ENCODE peak calls at places on chromosomes 16 and 17, in six cellular contexts. O is heart right ventricle, G is K562, Q is stomach, I is ovary, H is transverse colon. K is an unnamed sample.

GRCh38 chr16:49441366-49441780 is 67.8 kb downstream of the C16orf78 start:
- DNase-seq in H (peak; percentile 76), I (peak; percentile 34), Q (peak; percentile 47), G (no peak), O (peak; percentile 41), K (peak; percentile 54)

GRCh38 chr16:30491744-30492308 is 19.3 kb downstream of the ITGAL start:
- DNase-seq in H (peak; percentile 24), I (no peak), G (peak; percentile 53), O (no peak), Q (no peak), K (peak; percentile 48)

GRCh38 chr17:4144411-4144747 is 1.4 kb downstream of the CYB5D2 start:
- DNase-seq in Q (no peak), H (no peak), I (no peak), O (no peak), G (no peak), K (peak; percentile 91)

GRCh38 chr17:73820686-73821448 is 176.6 kb upstream of the SDK2 start:
- DNase-seq in Q (peak; percentile 33), H (peak; percentile 23), G (peak; percentile 15), I (no peak), O (no peak), K (peak; percentile 22)

GRCh38 chr16:1941162-1941923 is 1.7 kb downstream of the MSRB1 start:
- DNase-seq in Q (no peak), H (no peak), O (no peak), I (no peak), G (peak; percentile 66), K (no peak)

GRCh38 chr16:48384982-48385271 is 286 bp downstream of the SIAH1 start:
- DNase-seq in H (no peak), G (no peak), O (no peak), Q (no peak), I (no peak), K (no peak)

GRCh38 chr16:11742041-11742535 is 569 bp downstream of the TXNDC11 start:
- DNase-seq in G (peak; percentile 72), H (peak; percentile 67), I (peak; percentile 61), O (peak; percentile 52), Q (peak; percentile 58), K (peak; percentile 59)

GRCh38 chr17:16354585-16354984 is 1.3 kb upstream of the CENPV start:
- DNase-seq in I (no peak), G (no peak), Q (no peak), O (no peak), H (no peak), K (no peak)

GRCh38 chr17:83143817-83144231 is 64.4 kb downstream of the METRNL start:
- DNase-seq in G (no peak), Q (no peak), I (no peak), O (no peak), H (no peak), K (no peak)

GRCh38 chr17:4436381-4436780 is 2.6 kb downstream of the SPNS3 start:
- DNase-seq in I (no peak), H (no peak), O (no peak), Q (no peak), G (no peak), K (no peak)

GRCh38 chr17:63431939-63432804 is 13.9 kb downstream of the CYB561 start:
- DNase-seq in H (peak; percentile 40), I (no peak), Q (no peak), G (peak; percentile 90), O (no peak), K (peak; percentile 83)

GRCh38 chr16:61820398-61820797 is 215.8 kb downstream of the CDH8 start:
- DNase-seq in H (no peak), G (no peak), Q (no peak), O (no peak), I (no peak), K (no peak)

GRCh38 chr16:83215417-83216001 is 588.7 kb downstream of the CDH13 start:
- DNase-seq in H (peak; percentile 37), G (peak; percentile 83), Q (peak; percentile 39), I (no peak), O (peak; percentile 18), K (peak; percentile 53)

GRCh38 chr17:4599505-4600281 is 15.4 kb downstream of the SMTNL2 start:
- DNase-seq in G (peak; percentile 31), Q (no peak), H (no peak), I (peak; percentile 86), O (peak; percentile 71), K (no peak)

GRCh38 chr17:67027031-67027628 is 17.2 kb upstream of the CACNG1 start:
- DNase-seq in I (no peak), G (no peak), Q (no peak), H (no peak), O (peak; percentile 48), K (no peak)

GRCh38 chr17:36721560-36722120 is 120.3 kb downstream of the MRM1 start:
- DNase-seq in O (no peak), H (no peak), Q (no peak), G (no peak), I (no peak), K (no peak)

GRCh38 chr17:41792835-41793748 is 6.6 kb upstream of the JUP start:
- DNase-seq in H (peak; percentile 81), I (peak; percentile 61), O (peak; percentile 60), G (peak; percentile 81), Q (peak; percentile 83), K (peak; percentile 91)

GRCh38 chr16:87576191-87576590 is 26.1 kb upstream of the JPH3 start:
- DNase-seq in O (no peak), I (no peak), G (no peak), H (no peak), Q (no peak), K (no peak)

GRCh38 chr16:19883296-19883951 is 1.2 kb downstream of the GPRC5B start:
- DNase-seq in H (peak; percentile 10), G (peak; percentile 55), O (peak; percentile 67), I (peak; percentile 71), Q (peak; percentile 48), K (peak; percentile 11)

GRCh38 chr16:55671206-55671973 is 15.6 kb downstream of the SLC6A2 start:
- DNase-seq in I (no peak), Q (no peak), G (no peak), H (no peak), O (no peak), K (no peak)

GRCh38 chr16:4306439-4307214 is 9.2 kb upstream of the GLIS2 start:
- DNase-seq in O (no peak), Q (no peak), H (no peak), G (no peak), I (no peak), K (no peak)

GRCh38 chr16:73043828-73044493 is 4.0 kb downstream of the ZFHX3 start:
- DNase-seq in Q (no peak), H (no peak), G (no peak), O (no peak), I (no peak), K (no peak)

GRCh38 chr16:48949636-48950035 is 332.0 kb downstream of the CBLN1 start:
- DNase-seq in Q (no peak), G (no peak), H (no peak), I (no peak), O (no peak), K (no peak)

GRCh38 chr17:5418858-5419355 is 555 bp downstream of the NUP88 start:
- DNase-seq in O (no peak), I (peak; percentile 42), G (no peak), Q (peak; percentile 52), H (peak; percentile 74), K (peak; percentile 71)

GRCh38 chr17:44439168-44439567 is 49.7 kb upstream of the ITGA2B start:
- DNase-seq in H (no peak), G (no peak), I (no peak), Q (no peak), O (no peak), K (no peak)

GRCh38 chr16:15760129-15760528 is 96.7 kb downstream of the MYH11 start:
- DNase-seq in O (no peak), H (no peak), Q (no peak), G (no peak), I (no peak), K (no peak)

GRCh38 chr17:56478836-56479447 is 114.6 kb upstream of the NOG start:
- DNase-seq in G (peak; percentile 11), I (no peak), O (no peak), Q (no peak), H (no peak), K (peak; percentile 25)

GRCh38 chr17:65956814-65957213 is 235.1 kb downstream of the CEP112 start:
- DNase-seq in H (no peak), O (no peak), G (no peak), Q (no peak), I (no peak), K (no peak)

GRCh38 chr17:12099412-12099811 is 78.7 kb downstream of the MAP2K4 start:
- DNase-seq in O (no peak), Q (no peak), I (no peak), G (no peak), H (no peak), K (no peak)

GRCh38 chr16:56964243-56965148 is 2.7 kb downstream of the CETP start:
- DNase-seq in H (peak; percentile 96), G (peak; percentile 86), O (peak; percentile 90), Q (peak; percentile 92), I (peak; percentile 65), K (peak; percentile 89)
- H3K27ac ChIP-seq in H (no peak overlapping the region), G (peak overlapping the region; percentile 53), O (peak overlapping the region; percentile 71), Q (no peak overlapping the region), I (no peak overlapping the region), K (no peak overlapping the region)

GRCh38 chr17:9729735-9730420 is 61.5 kb downstream of the DHRS7C start:
- DNase-seq in H (no peak), G (no peak), I (no peak), Q (no peak), O (no peak), K (no peak)
- H3K27ac ChIP-seq in H (no peak overlapping the region), G (no peak overlapping the region), I (no peak overlapping the region), Q (no peak overlapping the region), O (no peak overlapping the region), K (no peak overlapping the region)

DNA sequence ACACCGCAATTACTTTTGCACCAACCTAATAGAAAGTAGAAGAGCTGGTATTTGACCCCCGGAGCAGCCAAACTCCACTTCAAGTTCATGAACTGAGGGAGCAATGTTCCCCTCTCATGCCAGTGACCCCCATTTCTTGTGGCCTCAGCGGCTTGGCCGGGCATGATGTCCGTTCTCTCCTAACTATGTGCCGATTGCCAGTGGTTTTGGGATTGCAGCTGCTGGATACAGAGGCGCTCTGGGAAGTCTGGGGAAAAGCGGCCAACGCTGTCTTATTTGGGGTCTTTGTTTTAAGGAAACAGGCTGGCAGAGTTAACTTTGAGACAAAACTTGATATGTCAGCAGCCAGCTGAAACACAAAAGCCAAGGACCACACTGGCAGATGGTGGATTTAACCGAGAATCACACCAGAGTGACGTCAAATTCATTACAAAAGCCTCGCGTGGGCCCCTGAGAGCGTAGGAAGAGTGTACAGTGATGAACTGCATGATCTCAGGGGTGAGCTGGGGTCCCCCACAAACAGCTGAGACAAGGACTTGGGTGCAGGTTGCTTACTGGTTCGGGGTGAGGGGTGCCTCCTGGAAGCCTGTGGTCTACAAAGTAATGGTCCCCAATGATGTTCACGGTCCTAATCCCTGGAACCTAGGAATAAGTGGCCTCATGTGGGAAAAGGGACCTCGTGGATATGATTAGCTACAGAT is 180.4 kb downstream of the IRF8 start:
- DNase-seq in O (no peak), H (no peak), G (no peak), Q (no peak), I (no peak), K (no peak)
- H3K27ac ChIP-seq in O (no peak overlapping the region), H (no peak overlapping the region), G (no peak overlapping the region), Q (no peak overlapping the region), I (no peak overlapping the region), K (no peak overlapping the region)

DNA sequence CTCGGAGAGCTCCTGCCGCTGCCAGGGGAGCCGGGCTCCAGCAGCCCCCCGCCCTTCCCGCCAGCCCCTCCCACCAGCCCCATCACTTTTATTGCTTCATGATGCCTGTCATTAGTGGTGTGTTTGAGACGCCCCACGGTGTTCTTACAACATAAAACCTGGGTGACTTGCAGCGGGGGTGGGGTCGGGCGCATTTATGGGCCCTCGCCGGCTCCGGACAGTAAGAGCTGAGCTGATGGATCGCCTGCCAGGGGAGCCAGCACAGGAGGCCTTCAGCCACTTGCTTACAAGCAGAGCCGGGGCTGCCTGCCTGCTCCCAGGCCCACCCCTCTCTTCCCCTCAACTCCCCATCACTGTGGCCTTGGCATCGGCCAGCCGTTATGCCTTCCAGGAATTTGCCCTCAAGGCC is 82.9 kb upstream of the CBX4 start:
- DNase-seq in H (peak; percentile 63), O (no peak), Q (no peak), G (no peak), I (no peak), K (peak; percentile 55)
- H3K27ac ChIP-seq in H (no peak overlapping the region), O (no peak overlapping the region), Q (no peak overlapping the region), G (no peak overlapping the region), I (no peak overlapping the region), K (no peak overlapping the region)